ENCODE peak calls at places on chromosomes 12 and 14, in seven cellular contexts. J, T, Q, K, U, G and O are unnamed samples.

GRCh38 chr14:33834956-33835655 is 115.8 kb downstream of the EGLN3 start:
- DNase-seq in J (no peak), T (no peak), Q (no peak), K (no peak), U (no peak), G (no peak), O (no peak)

GRCh38 chr12:123573870-123574269 is 10.5 kb upstream of the TMED2 start:
- DNase-seq in J (no peak), T (no peak), Q (no peak), K (no peak), U (no peak), G (no peak), O (no peak)

GRCh38 chr14:21653331-21653885 is at the start of gene OR4E2:
- DNase-seq in J (no peak), T (no peak), Q (no peak), K (no peak), U (no peak), G (no peak), O (no peak)

GRCh38 chr14:101880016-101880297 is 84.4 kb upstream of the DYNC1H1 start:
- DNase-seq in J (no peak), T (no peak), Q (no peak), K (no peak), U (no peak), G (no peak), O (no peak)

GRCh38 chr14:90512332-90512951 is 115.6 kb downstream of the CALM1 start:
- DNase-seq in J (no peak), T (no peak), Q (no peak), K (no peak), U (no peak), G (no peak), O (no peak)

GRCh38 chr14:105299654-105300541 is 903 bp downstream of the BRF1 start:
- DNase-seq in J (no peak), T (no peak), Q (no peak), K (no peak), U (no peak), G (no peak), O (no peak)

GRCh38 chr14:65850429-65851145 is 438.1 kb downstream of the FUT8 start:
- DNase-seq in J (no peak), T (no peak), Q (peak; percentile 50), K (no peak), U (no peak), G (peak; percentile 95), O (peak; percentile 35)

GRCh38 chr12:89379100-89379838 is 27.0 kb upstream of the DUSP6 start:
- DNase-seq in J (no peak), T (no peak), Q (no peak), K (no peak), U (no peak), G (peak; percentile 11), O (no peak)

GRCh38 chr14:105710119-105711057 is 184.0 kb downstream of the TMEM121 start:
- DNase-seq in J (no peak), T (no peak), Q (no peak), K (no peak), U (peak; percentile 38), G (peak; percentile 19), O (no peak)

GRCh38 chr14:59037086-59037485 is 151.4 kb upstream of the DAAM1 start:
- DNase-seq in J (no peak), T (no peak), Q (no peak), K (no peak), U (no peak), G (no peak), O (no peak)

GRCh38 chr14:85528080-85528881 is 1.7 kb upstream of the FLRT2 start:
- DNase-seq in J (no peak), T (peak; percentile 61), Q (no peak), K (no peak), U (peak; percentile 38), G (no peak), O (no peak)

GRCh38 chr12:133234971-133235370 is 706 bp downstream of the ANHX start:
- DNase-seq in J (no peak), T (no peak), Q (no peak), K (no peak), U (no peak), G (no peak), O (no peak)

GRCh38 chr12:133236144-133236543 is 467 bp upstream of the ANHX start:
- DNase-seq in J (peak; percentile 23), T (no peak), Q (no peak), K (no peak), U (no peak), G (no peak), O (no peak)

GRCh38 chr12:133233993-133234564 is 1.6 kb downstream of the ANHX start:
- DNase-seq in J (peak; percentile 48), T (no peak), Q (no peak), K (no peak), U (no peak), G (no peak), O (no peak)

GRCh38 chr12:133236556-133236955 is 879 bp upstream of the ANHX start:
- DNase-seq in J (peak; percentile 13), T (no peak), Q (no peak), K (no peak), U (no peak), G (no peak), O (no peak)

DNA sequence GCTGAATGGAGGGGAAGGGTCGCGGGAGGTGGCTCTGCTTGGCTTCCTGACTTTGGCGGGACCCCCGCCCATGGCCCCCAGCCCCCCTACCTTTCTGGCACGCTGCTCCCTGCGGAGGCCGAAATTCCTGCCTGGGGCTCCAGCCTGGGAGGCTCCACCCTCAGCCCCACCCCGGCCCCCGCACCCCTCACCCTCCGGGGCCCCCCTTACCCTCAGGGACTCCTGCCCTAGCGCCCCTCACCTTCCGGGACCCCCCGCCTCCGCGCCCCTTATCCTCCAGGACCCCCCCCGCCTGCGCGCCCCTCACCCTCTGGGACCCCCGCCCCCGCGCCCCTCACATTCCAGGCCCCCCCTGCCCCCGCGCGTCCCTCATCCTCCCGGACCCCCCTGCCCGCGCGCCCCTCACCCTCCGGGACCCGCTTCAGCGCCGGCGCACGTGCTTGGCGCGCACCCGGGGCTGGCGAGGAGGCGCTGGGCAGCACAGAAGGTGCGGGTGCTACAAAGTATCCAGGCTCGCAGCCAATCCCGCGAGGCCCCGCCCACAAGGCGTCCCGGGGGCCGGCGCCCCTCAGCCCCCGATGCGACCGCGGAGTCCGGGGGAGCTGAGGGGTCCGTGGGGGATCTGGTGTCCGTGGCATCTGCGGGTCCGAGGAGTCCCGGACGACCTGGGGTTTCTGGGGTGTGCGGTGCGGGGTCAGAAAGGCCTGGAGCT is at the start of gene ANHX:
- DNase-seq in J (peak; percentile 53), T (no peak), Q (no peak), K (no peak), U (no peak), G (no peak), O (no peak)
- H3K9me3 ChIP-seq in J (peaks cover 4% of the 10 kb centered on the region), T (no peaks in the 10 kb centered on the region), Q (no peaks in the 10 kb centered on the region), K (peaks cover 42% of the 10 kb centered on the region), U (no peaks in the 10 kb centered on the region), G (peaks cover 42% of the 10 kb centered on the region), O (peaks cover 3% of the 10 kb centered on the region)

GRCh38 chr14:45486599-45486998 is 233.6 kb upstream of the MIS18BP1 start:
- DNase-seq in J (no peak), T (no peak), Q (no peak), K (no peak), U (no peak), G (no peak), O (no peak)
- H3K9me3 ChIP-seq in J (no peaks in the 10 kb centered on the region), T (no peaks in the 10 kb centered on the region), Q (no peaks in the 10 kb centered on the region), K (peaks cover 6% of the 10 kb centered on the region), U (peaks cover 6% of the 10 kb centered on the region), G (peaks cover 7% of the 10 kb centered on the region), O (no peaks in the 10 kb centered on the region)

DNA sequence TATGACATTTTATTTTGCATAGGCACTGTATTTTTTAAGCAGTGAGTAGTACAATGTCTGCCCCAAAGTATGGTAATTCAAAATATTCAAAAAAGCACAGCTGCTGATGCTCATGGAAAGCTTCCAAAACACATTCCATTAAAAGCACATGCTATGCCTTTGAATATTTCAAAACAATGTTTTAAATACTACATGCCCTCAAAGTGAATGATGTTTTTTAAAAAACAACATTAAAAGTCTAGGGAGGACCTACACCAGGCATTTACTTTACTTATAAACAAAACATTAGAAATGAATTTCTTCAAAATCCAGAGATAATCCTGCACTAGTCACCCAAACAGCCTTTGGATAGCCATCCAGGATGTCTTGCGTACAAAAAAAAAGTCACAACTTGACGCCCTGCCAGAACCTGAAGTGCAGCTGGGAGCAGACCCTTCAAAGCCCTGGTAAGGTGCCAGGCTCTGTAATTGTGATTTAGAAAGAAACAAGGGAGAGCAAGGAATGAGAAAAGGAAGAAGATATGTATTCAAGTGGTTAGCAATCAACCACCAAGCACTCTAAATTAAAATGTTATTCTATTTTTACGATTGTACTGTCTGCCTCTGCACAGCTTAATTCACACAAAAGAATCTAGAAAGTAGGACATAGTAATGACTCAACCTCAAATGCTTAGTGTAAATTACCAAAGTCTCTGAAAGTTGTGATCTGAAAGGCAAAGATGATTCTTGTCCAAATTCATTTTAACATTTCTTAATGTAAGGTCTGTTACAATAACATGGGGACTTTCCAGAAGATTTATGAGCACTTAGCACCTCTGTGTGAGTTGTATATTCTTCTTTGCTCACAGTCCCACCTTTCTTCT is 31.9 kb downstream of the CEP83 start:
- DNase-seq in J (no peak), T (peak; percentile 49), Q (no peak), K (no peak), U (peak; percentile 51), G (peak; percentile 66), O (no peak)
- H3K9me3 ChIP-seq in J (peaks cover 21% of the 10 kb centered on the region), T (no peaks in the 10 kb centered on the region), Q (peaks cover 14% of the 10 kb centered on the region), K (peaks cover 13% of the 10 kb centered on the region), U (peaks cover 16% of the 10 kb centered on the region), G (peaks cover 28% of the 10 kb centered on the region), O (peaks cover 7% of the 10 kb centered on the region)

GRCh38 chr12:133225527-133225926 is 10.2 kb downstream of the ANHX start:
- DNase-seq in J (peak; percentile 44), T (no peak), Q (no peak), K (no peak), U (no peak), G (no peak), O (no peak)
- H3K9me3 ChIP-seq in J (peaks cover 10% of the 10 kb centered on the region), T (no peaks in the 10 kb centered on the region), Q (no peaks in the 10 kb centered on the region), K (peaks cover 35% of the 10 kb centered on the region), U (no peaks in the 10 kb centered on the region), G (peaks cover 51% of the 10 kb centered on the region), O (peaks cover 2% of the 10 kb centered on the region)

GRCh38 chr14:76267322-76268012 is 108.5 kb upstream of the ESRRB start:
- DNase-seq in J (peak; percentile 78), T (peak; percentile 65), Q (no peak), K (peak; percentile 64), U (peak; percentile 83), G (no peak), O (no peak)
- H3K9me3 ChIP-seq in J (no peaks in the 10 kb centered on the region), T (no peaks in the 10 kb centered on the region), Q (no peaks in the 10 kb centered on the region), K (no peaks in the 10 kb centered on the region), U (no peaks in the 10 kb centered on the region), G (no peaks in the 10 kb centered on the region), O (no peaks in the 10 kb centered on the region)

GRCh38 chr14:36583242-36584166 is 1.1 kb upstream of the NKX2-8 start:
- DNase-seq in J (no peak), T (no peak), Q (no peak), K (no peak), U (no peak), G (no peak), O (no peak)
- H3K9me3 ChIP-seq in J (no peaks in the 10 kb centered on the region), T (no peaks in the 10 kb centered on the region), Q (no peaks in the 10 kb centered on the region), K (no peaks in the 10 kb centered on the region), U (no peaks in the 10 kb centered on the region), G (peaks cover 3% of the 10 kb centered on the region), O (no peaks in the 10 kb centered on the region)

DNA sequence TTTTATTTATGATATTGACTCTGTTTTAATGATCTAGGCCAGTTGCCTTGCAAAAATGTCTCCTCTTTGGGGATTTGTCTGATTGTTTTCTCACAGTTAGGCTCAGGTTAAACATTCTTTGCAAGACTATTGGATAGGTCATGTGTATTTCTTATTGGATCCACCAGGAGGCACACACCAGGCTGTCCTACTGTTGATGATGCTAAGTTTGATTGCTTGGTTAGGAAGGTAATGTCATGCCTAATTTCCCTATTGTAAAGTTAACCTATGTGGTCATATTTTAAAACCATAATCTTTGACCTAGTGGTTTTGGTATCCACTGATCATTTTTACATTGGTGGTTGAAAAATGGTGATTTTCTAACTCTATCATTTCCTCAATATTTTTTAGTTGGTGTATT is 137.1 kb downstream of the BRMS1L start:
- DNase-seq in J (no peak), T (no peak), Q (no peak), K (no peak), U (no peak), G (no peak), O (no peak)
- H3K9me3 ChIP-seq in J (no peaks in the 10 kb centered on the region), T (no peaks in the 10 kb centered on the region), Q (no peaks in the 10 kb centered on the region), K (no peaks in the 10 kb centered on the region), U (no peaks in the 10 kb centered on the region), G (no peaks in the 10 kb centered on the region), O (no peaks in the 10 kb centered on the region)